ENCODE peak calls at places on chromosomes 6 and 20, in four cellular contexts. S is activated gamma-delta T cell treated with Interleukin-2 at 50 U/mL for 16 hours, H is T1000, Q is endothelial cell. B is an unnamed sample.

GRCh38 chr6:33856655-33857054 is 52.9 kb upstream of the MLN start:
- DNase-seq in S (peak; percentile 78), H (no peak), Q (no peak), B (no peak)

GRCh38 chr6:90028995-90029635 is 134.8 kb downstream of the GJA10 start:
- DNase-seq in S (no peak), H (no peak), Q (no peak), B (no peak)

GRCh38 chr6:119129968-119130484 is 51.6 kb upstream of the FAM184A start:
- DNase-seq in S (no peak), H (no peak), Q (no peak), B (peak; percentile 68)

GRCh38 chr6:1622851-1623768 is 13.4 kb downstream of the FOXC1 start:
- DNase-seq in S (no peak), H (no peak), Q (no peak), B (no peak)

GRCh38 chr20:33696448-33696847 is 10.3 kb upstream of the E2F1 start:
- DNase-seq in S (no peak), H (no peak), Q (no peak), B (no peak)

GRCh38 chr20:20752712-20753111 is 40.3 kb upstream of the RALGAPA2 start:
- DNase-seq in S (no peak), H (no peak), Q (no peak), B (peak; percentile 4)

GRCh38 chr6:34877869-34878485 is 9.9 kb downstream of the TAF11 start:
- DNase-seq in S (no peak), H (no peak), Q (no peak), B (no peak)

GRCh38 chr6:52497652-52498408 is 77.7 kb downstream of the EFHC1 start:
- DNase-seq in S (no peak), H (no peak), Q (no peak), B (peak; percentile 61)

GRCh38 chr6:52788478-52788877 is 15.1 kb downstream of the GSTA1 start:
- DNase-seq in S (no peak), H (no peak), Q (no peak), B (peak; percentile 11)

GRCh38 chr6:384898-385297 is 6.7 kb upstream of the IRF4 start:
- DNase-seq in S (no peak), H (no peak), Q (no peak), B (no peak)

GRCh38 chr6:12009904-12010634 is 2.0 kb upstream of the HIVEP1 start:
- DNase-seq in S (no peak), H (no peak), Q (no peak), B (peak; percentile 77)

GRCh38 chr20:17772005-17772343 is 72.2 kb downstream of the BANF2 start:
- DNase-seq in S (no peak), H (no peak), Q (no peak), B (no peak)

GRCh38 chr20:59001449-59002171 is 5.4 kb downstream of the CTSZ start:
- DNase-seq in S (no peak), H (no peak), Q (no peak), B (no peak)